ENCODE peak calls at places on chromosomes 7 and 10, in five cellular contexts. One of them, this sample, is unnamed.

GRCh38 chr10:68720793-68721672 is at the start of gene CCAR1:
- DNase-seq in activated naive CD8-positive, alpha-beta T cell treated with anti-CD3 and anti-CD28 coated beads, Interleukin-2, amount 50 U/mL, for 24 hours: peak; percentile 98
- DNase-seq in stimulated activated CD8-positive, alpha-beta memory T cell treated with anti-CD3 and anti-CD28 coated beads, Interleukin-7, amount 100 ng/mL, for 4 hours: peak; percentile 97
- DNase-seq in Calu3: peak; percentile 98
- DNase-seq in HEK293T: peak; percentile 93
- DNase-seq in this sample: peak; percentile 98

GRCh38 chr10:73586583-73586984 is 4.6 kb downstream of the USP54 start:
- DNase-seq in activated naive CD8-positive, alpha-beta T cell treated with anti-CD3 and anti-CD28 coated beads, Interleukin-2, amount 50 U/mL, for 24 hours: no peak
- DNase-seq in stimulated activated CD8-positive, alpha-beta memory T cell treated with anti-CD3 and anti-CD28 coated beads, Interleukin-7, amount 100 ng/mL, for 4 hours: no peak
- DNase-seq in Calu3: peak; percentile 28
- DNase-seq in HEK293T: no peak
- DNase-seq in this sample: peak; percentile 45

GRCh38 chr10:4214912-4215311 is 429.9 kb upstream of the KLF6 start:
- DNase-seq in activated naive CD8-positive, alpha-beta T cell treated with anti-CD3 and anti-CD28 coated beads, Interleukin-2, amount 50 U/mL, for 24 hours: no peak
- DNase-seq in stimulated activated CD8-positive, alpha-beta memory T cell treated with anti-CD3 and anti-CD28 coated beads, Interleukin-7, amount 100 ng/mL, for 4 hours: no peak
- DNase-seq in Calu3: no peak
- DNase-seq in HEK293T: no peak
- DNase-seq in this sample: no peak

GRCh38 chr10:93074597-93075368 is 1.1 kb downstream of the CYP26A1 start:
- DNase-seq in activated naive CD8-positive, alpha-beta T cell treated with anti-CD3 and anti-CD28 coated beads, Interleukin-2, amount 50 U/mL, for 24 hours: no peak
- DNase-seq in stimulated activated CD8-positive, alpha-beta memory T cell treated with anti-CD3 and anti-CD28 coated beads, Interleukin-7, amount 100 ng/mL, for 4 hours: no peak
- DNase-seq in Calu3: no peak
- DNase-seq in HEK293T: no peak
- DNase-seq in this sample: no peak

GRCh38 chr10:11881477-11882417 is 58.6 kb downstream of the PROSER2 start:
- DNase-seq in activated naive CD8-positive, alpha-beta T cell treated with anti-CD3 and anti-CD28 coated beads, Interleukin-2, amount 50 U/mL, for 24 hours: no peak
- DNase-seq in stimulated activated CD8-positive, alpha-beta memory T cell treated with anti-CD3 and anti-CD28 coated beads, Interleukin-7, amount 100 ng/mL, for 4 hours: no peak
- DNase-seq in Calu3: peak; percentile 64
- DNase-seq in HEK293T: peak; percentile 45
- DNase-seq in this sample: no peak

GRCh38 chr10:9668411-9668810 is 1349.3 kb upstream of the CELF2 start:
- DNase-seq in activated naive CD8-positive, alpha-beta T cell treated with anti-CD3 and anti-CD28 coated beads, Interleukin-2, amount 50 U/mL, for 24 hours: no peak
- DNase-seq in stimulated activated CD8-positive, alpha-beta memory T cell treated with anti-CD3 and anti-CD28 coated beads, Interleukin-7, amount 100 ng/mL, for 4 hours: no peak
- DNase-seq in Calu3: no peak
- DNase-seq in HEK293T: no peak
- DNase-seq in this sample: no peak

GRCh38 chr7:87316846-87317545 is 28.5 kb upstream of the CROT start:
- DNase-seq in activated naive CD8-positive, alpha-beta T cell treated with anti-CD3 and anti-CD28 coated beads, Interleukin-2, amount 50 U/mL, for 24 hours: no peak
- DNase-seq in stimulated activated CD8-positive, alpha-beta memory T cell treated with anti-CD3 and anti-CD28 coated beads, Interleukin-7, amount 100 ng/mL, for 4 hours: no peak
- DNase-seq in Calu3: no peak
- DNase-seq in HEK293T: no peak
- DNase-seq in this sample: no peak

GRCh38 chr10:121974019-121974534 is 940 bp downstream of the NSMCE4A start:
- DNase-seq in activated naive CD8-positive, alpha-beta T cell treated with anti-CD3 and anti-CD28 coated beads, Interleukin-2, amount 50 U/mL, for 24 hours: no peak
- DNase-seq in stimulated activated CD8-positive, alpha-beta memory T cell treated with anti-CD3 and anti-CD28 coated beads, Interleukin-7, amount 100 ng/mL, for 4 hours: no peak
- DNase-seq in Calu3: no peak
- DNase-seq in HEK293T: no peak
- DNase-seq in this sample: no peak

GRCh38 chr7:105399043-105399725 is 10.5 kb upstream of the SRPK2 start:
- DNase-seq in activated naive CD8-positive, alpha-beta T cell treated with anti-CD3 and anti-CD28 coated beads, Interleukin-2, amount 50 U/mL, for 24 hours: no peak
- DNase-seq in stimulated activated CD8-positive, alpha-beta memory T cell treated with anti-CD3 and anti-CD28 coated beads, Interleukin-7, amount 100 ng/mL, for 4 hours: no peak
- DNase-seq in Calu3: no peak
- DNase-seq in HEK293T: no peak
- DNase-seq in this sample: no peak

GRCh38 chr10:118542789-118543188 is 52.7 kb downstream of the PRLHR start:
- DNase-seq in activated naive CD8-positive, alpha-beta T cell treated with anti-CD3 and anti-CD28 coated beads, Interleukin-2, amount 50 U/mL, for 24 hours: no peak
- DNase-seq in stimulated activated CD8-positive, alpha-beta memory T cell treated with anti-CD3 and anti-CD28 coated beads, Interleukin-7, amount 100 ng/mL, for 4 hours: no peak
- DNase-seq in Calu3: no peak
- DNase-seq in HEK293T: no peak
- DNase-seq in this sample: no peak

GRCh38 chr10:96720422-96721206 is at the start of gene PIK3AP1:
- DNase-seq in activated naive CD8-positive, alpha-beta T cell treated with anti-CD3 and anti-CD28 coated beads, Interleukin-2, amount 50 U/mL, for 24 hours: peak; percentile 62
- DNase-seq in stimulated activated CD8-positive, alpha-beta memory T cell treated with anti-CD3 and anti-CD28 coated beads, Interleukin-7, amount 100 ng/mL, for 4 hours: peak; percentile 21
- DNase-seq in Calu3: peak; percentile 54
- DNase-seq in HEK293T: peak; percentile 70
- DNase-seq in this sample: peak; percentile 66

GRCh38 chr10:100759331-100759730 is 13.9 kb downstream of the PAX2 start:
- DNase-seq in activated naive CD8-positive, alpha-beta T cell treated with anti-CD3 and anti-CD28 coated beads, Interleukin-2, amount 50 U/mL, for 24 hours: no peak
- DNase-seq in stimulated activated CD8-positive, alpha-beta memory T cell treated with anti-CD3 and anti-CD28 coated beads, Interleukin-7, amount 100 ng/mL, for 4 hours: no peak
- DNase-seq in Calu3: peak; percentile 16
- DNase-seq in HEK293T: no peak
- DNase-seq in this sample: no peak

GRCh38 chr7:40899151-40899550 is 764.3 kb downstream of the SUGCT start:
- DNase-seq in activated naive CD8-positive, alpha-beta T cell treated with anti-CD3 and anti-CD28 coated beads, Interleukin-2, amount 50 U/mL, for 24 hours: no peak
- DNase-seq in stimulated activated CD8-positive, alpha-beta memory T cell treated with anti-CD3 and anti-CD28 coated beads, Interleukin-7, amount 100 ng/mL, for 4 hours: no peak
- DNase-seq in Calu3: no peak
- DNase-seq in HEK293T: no peak
- DNase-seq in this sample: no peak

GRCh38 chr7:151891182-151891581 is 14.3 kb upstream of the PRKAG2 start:
- DNase-seq in activated naive CD8-positive, alpha-beta T cell treated with anti-CD3 and anti-CD28 coated beads, Interleukin-2, amount 50 U/mL, for 24 hours: no peak
- DNase-seq in stimulated activated CD8-positive, alpha-beta memory T cell treated with anti-CD3 and anti-CD28 coated beads, Interleukin-7, amount 100 ng/mL, for 4 hours: no peak
- DNase-seq in Calu3: no peak
- DNase-seq in HEK293T: no peak
- DNase-seq in this sample: peak; percentile 47

GRCh38 chr10:26805567-26806245 is 55.1 kb downstream of the ABI1 start:
- DNase-seq in activated naive CD8-positive, alpha-beta T cell treated with anti-CD3 and anti-CD28 coated beads, Interleukin-2, amount 50 U/mL, for 24 hours: no peak
- DNase-seq in stimulated activated CD8-positive, alpha-beta memory T cell treated with anti-CD3 and anti-CD28 coated beads, Interleukin-7, amount 100 ng/mL, for 4 hours: no peak
- DNase-seq in Calu3: no peak
- DNase-seq in HEK293T: no peak
- DNase-seq in this sample: no peak

GRCh38 chr7:20484366-20484765 is 131.1 kb upstream of the ABCB5 start:
- DNase-seq in activated naive CD8-positive, alpha-beta T cell treated with anti-CD3 and anti-CD28 coated beads, Interleukin-2, amount 50 U/mL, for 24 hours: no peak
- DNase-seq in stimulated activated CD8-positive, alpha-beta memory T cell treated with anti-CD3 and anti-CD28 coated beads, Interleukin-7, amount 100 ng/mL, for 4 hours: no peak
- DNase-seq in Calu3: no peak
- DNase-seq in HEK293T: no peak
- DNase-seq in this sample: no peak

GRCh38 chr10:102935510-102935909 is 17.4 kb downstream of the CNNM2 start:
- DNase-seq in activated naive CD8-positive, alpha-beta T cell treated with anti-CD3 and anti-CD28 coated beads, Interleukin-2, amount 50 U/mL, for 24 hours: no peak
- DNase-seq in stimulated activated CD8-positive, alpha-beta memory T cell treated with anti-CD3 and anti-CD28 coated beads, Interleukin-7, amount 100 ng/mL, for 4 hours: no peak
- DNase-seq in Calu3: no peak
- DNase-seq in HEK293T: no peak
- DNase-seq in this sample: no peak

GRCh38 chr10:67666416-67667043 is 29.5 kb downstream of the CTNNA3 start:
- DNase-seq in activated naive CD8-positive, alpha-beta T cell treated with anti-CD3 and anti-CD28 coated beads, Interleukin-2, amount 50 U/mL, for 24 hours: no peak
- DNase-seq in stimulated activated CD8-positive, alpha-beta memory T cell treated with anti-CD3 and anti-CD28 coated beads, Interleukin-7, amount 100 ng/mL, for 4 hours: no peak
- DNase-seq in Calu3: no peak
- DNase-seq in HEK293T: peak; percentile 17
- DNase-seq in this sample: no peak

GRCh38 chr10:77393821-77394501 is 243.6 kb downstream of the KCNMA1 start:
- DNase-seq in activated naive CD8-positive, alpha-beta T cell treated with anti-CD3 and anti-CD28 coated beads, Interleukin-2, amount 50 U/mL, for 24 hours: no peak
- DNase-seq in stimulated activated CD8-positive, alpha-beta memory T cell treated with anti-CD3 and anti-CD28 coated beads, Interleukin-7, amount 100 ng/mL, for 4 hours: no peak
- DNase-seq in Calu3: no peak
- DNase-seq in HEK293T: no peak
- DNase-seq in this sample: no peak

GRCh38 chr10:77602231-77602912 is 35.2 kb downstream of the KCNMA1 start:
- DNase-seq in activated naive CD8-positive, alpha-beta T cell treated with anti-CD3 and anti-CD28 coated beads, Interleukin-2, amount 50 U/mL, for 24 hours: no peak
- DNase-seq in stimulated activated CD8-positive, alpha-beta memory T cell treated with anti-CD3 and anti-CD28 coated beads, Interleukin-7, amount 100 ng/mL, for 4 hours: no peak
- DNase-seq in Calu3: no peak
- DNase-seq in HEK293T: no peak
- DNase-seq in this sample: no peak

GRCh38 chr7:127946081-127946480 is 85.2 kb downstream of the LRRC4 start:
- DNase-seq in activated naive CD8-positive, alpha-beta T cell treated with anti-CD3 and anti-CD28 coated beads, Interleukin-2, amount 50 U/mL, for 24 hours: no peak
- DNase-seq in stimulated activated CD8-positive, alpha-beta memory T cell treated with anti-CD3 and anti-CD28 coated beads, Interleukin-7, amount 100 ng/mL, for 4 hours: no peak
- DNase-seq in Calu3: peak; percentile 3
- DNase-seq in HEK293T: no peak
- DNase-seq in this sample: no peak

GRCh38 chr10:69359089-69360025 is 57.4 kb downstream of the TACR2 start:
- DNase-seq in activated naive CD8-positive, alpha-beta T cell treated with anti-CD3 and anti-CD28 coated beads, Interleukin-2, amount 50 U/mL, for 24 hours: no peak
- DNase-seq in stimulated activated CD8-positive, alpha-beta memory T cell treated with anti-CD3 and anti-CD28 coated beads, Interleukin-7, amount 100 ng/mL, for 4 hours: no peak
- DNase-seq in Calu3: no peak
- DNase-seq in HEK293T: no peak
- DNase-seq in this sample: no peak

GRCh38 chr7:42972703-42973500 is 40.7 kb downstream of the MRPL32 start:
- DNase-seq in activated naive CD8-positive, alpha-beta T cell treated with anti-CD3 and anti-CD28 coated beads, Interleukin-2, amount 50 U/mL, for 24 hours: no peak
- DNase-seq in stimulated activated CD8-positive, alpha-beta memory T cell treated with anti-CD3 and anti-CD28 coated beads, Interleukin-7, amount 100 ng/mL, for 4 hours: no peak
- DNase-seq in Calu3: no peak
- DNase-seq in HEK293T: no peak
- DNase-seq in this sample: no peak

GRCh38 chr10:14547826-14548225 is 217.1 kb upstream of the FRMD4A start:
- DNase-seq in activated naive CD8-positive, alpha-beta T cell treated with anti-CD3 and anti-CD28 coated beads, Interleukin-2, amount 50 U/mL, for 24 hours: no peak
- DNase-seq in stimulated activated CD8-positive, alpha-beta memory T cell treated with anti-CD3 and anti-CD28 coated beads, Interleukin-7, amount 100 ng/mL, for 4 hours: no peak
- DNase-seq in Calu3: no peak
- DNase-seq in HEK293T: no peak
- DNase-seq in this sample: no peak

GRCh38 chr10:31912289-31912688 is 16.3 kb downstream of the ARHGAP12 start:
- DNase-seq in activated naive CD8-positive, alpha-beta T cell treated with anti-CD3 and anti-CD28 coated beads, Interleukin-2, amount 50 U/mL, for 24 hours: no peak
- DNase-seq in stimulated activated CD8-positive, alpha-beta memory T cell treated with anti-CD3 and anti-CD28 coated beads, Interleukin-7, amount 100 ng/mL, for 4 hours: no peak
- DNase-seq in Calu3: no peak
- DNase-seq in HEK293T: no peak
- DNase-seq in this sample: no peak

GRCh38 chr7:104943502-104944343 is 70.3 kb upstream of the KMT2E start:
- DNase-seq in activated naive CD8-positive, alpha-beta T cell treated with anti-CD3 and anti-CD28 coated beads, Interleukin-2, amount 50 U/mL, for 24 hours: peak; percentile 80
- DNase-seq in stimulated activated CD8-positive, alpha-beta memory T cell treated with anti-CD3 and anti-CD28 coated beads, Interleukin-7, amount 100 ng/mL, for 4 hours: peak; percentile 48
- DNase-seq in Calu3: peak; percentile 74
- DNase-seq in HEK293T: peak; percentile 21
- DNase-seq in this sample: peak; percentile 32

GRCh38 chr7:89067048-89067447 is 271.5 kb upstream of the TEX47 start:
- DNase-seq in activated naive CD8-positive, alpha-beta T cell treated with anti-CD3 and anti-CD28 coated beads, Interleukin-2, amount 50 U/mL, for 24 hours: no peak
- DNase-seq in stimulated activated CD8-positive, alpha-beta memory T cell treated with anti-CD3 and anti-CD28 coated beads, Interleukin-7, amount 100 ng/mL, for 4 hours: no peak
- DNase-seq in Calu3: no peak
- DNase-seq in HEK293T: no peak
- DNase-seq in this sample: no peak

GRCh38 chr10:87603196-87603595 is 56.5 kb upstream of the PAPSS2 start:
- DNase-seq in activated naive CD8-positive, alpha-beta T cell treated with anti-CD3 and anti-CD28 coated beads, Interleukin-2, amount 50 U/mL, for 24 hours: no peak
- DNase-seq in stimulated activated CD8-positive, alpha-beta memory T cell treated with anti-CD3 and anti-CD28 coated beads, Interleukin-7, amount 100 ng/mL, for 4 hours: no peak
- DNase-seq in Calu3: no peak
- DNase-seq in HEK293T: no peak
- DNase-seq in this sample: no peak

GRCh38 chr10:133278577-133279265 is 2.1 kb upstream of the ADAM8 start:
- DNase-seq in activated naive CD8-positive, alpha-beta T cell treated with anti-CD3 and anti-CD28 coated beads, Interleukin-2, amount 50 U/mL, for 24 hours: peak; percentile 61
- DNase-seq in stimulated activated CD8-positive, alpha-beta memory T cell treated with anti-CD3 and anti-CD28 coated beads, Interleukin-7, amount 100 ng/mL, for 4 hours: no peak
- DNase-seq in Calu3: peak; percentile 67
- DNase-seq in HEK293T: no peak
- DNase-seq in this sample: no peak

GRCh38 chr7:158343936-158344455 is 243.6 kb downstream of the PTPRN2 start:
- DNase-seq in activated naive CD8-positive, alpha-beta T cell treated with anti-CD3 and anti-CD28 coated beads, Interleukin-2, amount 50 U/mL, for 24 hours: no peak
- DNase-seq in stimulated activated CD8-positive, alpha-beta memory T cell treated with anti-CD3 and anti-CD28 coated beads, Interleukin-7, amount 100 ng/mL, for 4 hours: no peak
- DNase-seq in Calu3: no peak
- DNase-seq in HEK293T: no peak
- DNase-seq in this sample: no peak

GRCh38 chr7:47604496-47604890 is 22.6 kb upstream of the TNS3 start:
- DNase-seq in activated naive CD8-positive, alpha-beta T cell treated with anti-CD3 and anti-CD28 coated beads, Interleukin-2, amount 50 U/mL, for 24 hours: no peak
- DNase-seq in stimulated activated CD8-positive, alpha-beta memory T cell treated with anti-CD3 and anti-CD28 coated beads, Interleukin-7, amount 100 ng/mL, for 4 hours: no peak
- DNase-seq in Calu3: no peak
- DNase-seq in HEK293T: no peak
- DNase-seq in this sample: no peak

GRCh38 chr10:325282-325681 is 190.0 kb downstream of the ZMYND11 start:
- DNase-seq in activated naive CD8-positive, alpha-beta T cell treated with anti-CD3 and anti-CD28 coated beads, Interleukin-2, amount 50 U/mL, for 24 hours: no peak
- DNase-seq in stimulated activated CD8-positive, alpha-beta memory T cell treated with anti-CD3 and anti-CD28 coated beads, Interleukin-7, amount 100 ng/mL, for 4 hours: no peak
- DNase-seq in Calu3: no peak
- DNase-seq in HEK293T: no peak
- DNase-seq in this sample: no peak

GRCh38 chr10:90592903-90593302 is 264.9 kb downstream of the HTR7 start:
- DNase-seq in activated naive CD8-positive, alpha-beta T cell treated with anti-CD3 and anti-CD28 coated beads, Interleukin-2, amount 50 U/mL, for 24 hours: peak; percentile 5
- DNase-seq in stimulated activated CD8-positive, alpha-beta memory T cell treated with anti-CD3 and anti-CD28 coated beads, Interleukin-7, amount 100 ng/mL, for 4 hours: no peak
- DNase-seq in Calu3: peak; percentile 38
- DNase-seq in HEK293T: peak; percentile 54
- DNase-seq in this sample: peak; percentile 24

This sample was measured in heart right ventricle.